ENCODE peak calls at places on chromosomes 1 and 21, in nine cellular contexts. F is HEK293T, J is activated gamma-delta T cell treated with Interleukin-2 at 50 U/mL for 16 hours, K is head of caudate nucleus, X is adrenal gland, M is transverse colon, T is activated T-helper 1 cell treated with Interleukin-2 at 50 U/mL for 16 hours, D is NCI-H1105, W is GM13977. I is an unnamed sample.
A peak's percentile ranks its signal among the peaks of the same experiment; 100 is the strongest.

GRCh38 chr1:20216574-20216973 is 30.3 kb upstream of the PLA2G2C start:
- DNase-seq in J (no peak), F (peak; percentile 35), X (no peak), M (peak; percentile 29), D (peak; percentile 2), W (peak; percentile 71), K (no peak), T (no peak), I (no peak)

GRCh38 chr1:60984066-60984799 is 98.1 kb upstream of the NFIA start:
- DNase-seq in D (no peak), X (peak; percentile 24), M (no peak), W (no peak), K (no peak), F (no peak), J (no peak), T (no peak), I (no peak)

GRCh38 chr1:205444300-205444930 is 11.4 kb downstream of the BLACAT1 start:
- DNase-seq in F (no peak), W (no peak), J (no peak), K (no peak), D (no peak), M (no peak), T (no peak), X (no peak), I (no peak)

GRCh38 chr1:117826551-117827078 is 102.8 kb downstream of the GDAP2 start:
- DNase-seq in J (no peak), X (peak; percentile 75), W (no peak), K (no peak), F (no peak), T (no peak), D (no peak), M (no peak), I (no peak)

GRCh38 chr21:15063081-15063820 is 1.5 kb downstream of the NRIP1 start:
- DNase-seq in W (peak; percentile 30), F (no peak), M (no peak), K (no peak), T (no peak), X (no peak), J (no peak), D (peak; percentile 45), I (no peak)

GRCh38 chr1:230280906-230281413 is 145.2 kb downstream of the PGBD5 start:
- DNase-seq in J (no peak), D (no peak), K (no peak), W (no peak), F (no peak), X (no peak), M (no peak), T (no peak), I (no peak)

GRCh38 chr1:179921472-179921871 is 33.1 kb upstream of the CEP350 start:
- DNase-seq in X (no peak), T (no peak), K (no peak), F (no peak), J (no peak), M (no peak), W (no peak), D (no peak), I (no peak)

GRCh38 chr1:225825078-225825477 is 15.2 kb downstream of the EPHX1 start:
- DNase-seq in K (no peak), M (no peak), T (no peak), J (no peak), F (no peak), X (no peak), D (peak; percentile 35), W (no peak), I (no peak)

GRCh38 chr1:162248854-162249535 is 127.7 kb downstream of the SPATA46 start:
- DNase-seq in J (no peak), W (no peak), X (no peak), D (no peak), F (no peak), K (no peak), T (no peak), M (no peak), I (no peak)

GRCh38 chr1:225999912-226000337 is 782 bp upstream of the SDE2 start:
- DNase-seq in T (no peak), J (no peak), W (peak; percentile 65), D (no peak), M (no peak), K (no peak), F (no peak), X (no peak), I (no peak)

GRCh38 chr21:31335957-31336738 is 7.9 kb downstream of the TIAM1 start:
- DNase-seq in K (no peak), D (no peak), F (no peak), W (no peak), M (no peak), T (no peak), J (no peak), X (no peak), I (no peak)

GRCh38 chr1:92784051-92784638 is 763 bp downstream of the EVI5 start:
- DNase-seq in W (peak; percentile 55), J (peak; percentile 11), X (peak; percentile 59), T (no peak), M (peak; percentile 30), D (peak; percentile 1), K (no peak), F (peak; percentile 25), I (peak; percentile 10)

GRCh38 chr21:44833663-44834062 is 15.8 kb upstream of the SUMO3 start:
- DNase-seq in D (no peak), K (no peak), X (no peak), F (no peak), W (no peak), J (no peak), T (no peak), M (no peak), I (no peak)